ENCODE peak calls at places on chromosomes 7 and 10, in four cellular contexts. One of them, this sample, is unnamed. For H3K4me1, the result is how much of the 10 kb centered on the place peaks cover.

GRCh38 chr7:111196655-111197054 is 105.7 kb downstream of the LRRN3 start:
- DNase-seq in heart right ventricle: no peak
- DNase-seq in mesenchymal stem cell: no peak
- DNase-seq in breast epithelium: no peak
- DNase-seq in this sample: no peak

GRCh38 chr7:48141551-48141950 is 29.7 kb upstream of the ABCA13 start:
- DNase-seq in mesenchymal stem cell: no peak
- DNase-seq in heart right ventricle: no peak
- DNase-seq in breast epithelium: no peak
- DNase-seq in this sample: no peak

GRCh38 chr10:54681136-54681535 is 119.9 kb downstream of the PCDH15 start:
- DNase-seq in mesenchymal stem cell: no peak
- DNase-seq in heart right ventricle: no peak
- DNase-seq in breast epithelium: no peak
- DNase-seq in this sample: no peak

GRCh38 chr7:129784783-129785456 is 167.8 kb downstream of the UBE2H start:
- DNase-seq in breast epithelium: no peak
- DNase-seq in mesenchymal stem cell: no peak
- DNase-seq in heart right ventricle: no peak
- DNase-seq in this sample: no peak

GRCh38 chr10:4701016-4701415 is 125.0 kb upstream of the AKR1E2 start:
- DNase-seq in breast epithelium: no peak
- DNase-seq in heart right ventricle: no peak
- DNase-seq in mesenchymal stem cell: no peak
- DNase-seq in this sample: no peak

GRCh38 chr7:1676550-1677071 is 6.5 kb downstream of the ELFN1 start:
- DNase-seq in heart right ventricle: no peak
- DNase-seq in breast epithelium: no peak
- DNase-seq in mesenchymal stem cell: no peak
- DNase-seq in this sample: no peak

GRCh38 chr10:46524471-46525176 is 31.8 kb downstream of the GPRIN2 start:
- DNase-seq in breast epithelium: no peak
- DNase-seq in heart right ventricle: no peak
- DNase-seq in mesenchymal stem cell: peak
- DNase-seq in this sample: peak

GRCh38 chr7:94698275-94698674 is 42.3 kb upstream of the SGCE start:
- DNase-seq in heart right ventricle: no peak
- DNase-seq in mesenchymal stem cell: peak
- DNase-seq in breast epithelium: no peak
- DNase-seq in this sample: no peak

GRCh38 chr7:107446531-107446930 is 23.3 kb upstream of the GPR22 start:
- DNase-seq in heart right ventricle: no peak
- DNase-seq in breast epithelium: no peak
- DNase-seq in mesenchymal stem cell: peak
- DNase-seq in this sample: no peak

GRCh38 chr10:11869743-11870460 is 46.7 kb downstream of the PROSER2 start:
- DNase-seq in breast epithelium: no peak
- DNase-seq in heart right ventricle: no peak
- DNase-seq in mesenchymal stem cell: peak
- DNase-seq in this sample: no peak

GRCh38 chr10:11869211-11869610 is 46.1 kb downstream of the PROSER2 start:
- DNase-seq in mesenchymal stem cell: no peak
- DNase-seq in breast epithelium: no peak
- DNase-seq in heart right ventricle: no peak
- DNase-seq in this sample: no peak

GRCh38 chr10:11870900-11871407 is 47.8 kb downstream of the PROSER2 start:
- DNase-seq in heart right ventricle: no peak
- DNase-seq in mesenchymal stem cell: no peak
- DNase-seq in breast epithelium: no peak
- DNase-seq in this sample: no peak

GRCh38 chr10:11871470-11871869 is 48.3 kb downstream of the PROSER2 start:
- DNase-seq in mesenchymal stem cell: no peak
- DNase-seq in breast epithelium: no peak
- DNase-seq in heart right ventricle: no peak
- DNase-seq in this sample: no peak

DNA sequence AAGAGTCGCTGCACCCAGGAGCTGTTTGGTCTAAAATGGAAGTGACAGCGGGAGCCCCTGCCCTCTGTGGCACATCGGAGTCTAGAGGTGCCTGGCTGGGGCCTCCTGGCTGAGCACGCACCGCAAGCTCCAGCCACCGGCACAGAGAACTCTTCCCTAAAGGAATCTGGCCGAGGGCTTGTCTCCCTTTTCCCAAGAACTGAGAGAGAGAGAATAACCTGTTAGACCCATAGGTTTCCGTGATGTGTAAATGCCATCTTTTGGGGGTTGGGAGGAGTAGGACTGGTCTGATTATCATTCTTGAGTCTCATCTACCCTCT is 47.3 kb downstream of the PROSER2 start:
- DNase-seq in mesenchymal stem cell: no peak
- DNase-seq in heart right ventricle: no peak
- DNase-seq in breast epithelium: no peak
- DNase-seq in this sample: no peak
- H3K4me3 ChIP-seq in mesenchymal stem cell: no peak
- H3K4me3 ChIP-seq in heart right ventricle: no peak
- H3K4me3 ChIP-seq in breast epithelium: no peak
- H3K4me3 ChIP-seq in this sample: no peak

DNA sequence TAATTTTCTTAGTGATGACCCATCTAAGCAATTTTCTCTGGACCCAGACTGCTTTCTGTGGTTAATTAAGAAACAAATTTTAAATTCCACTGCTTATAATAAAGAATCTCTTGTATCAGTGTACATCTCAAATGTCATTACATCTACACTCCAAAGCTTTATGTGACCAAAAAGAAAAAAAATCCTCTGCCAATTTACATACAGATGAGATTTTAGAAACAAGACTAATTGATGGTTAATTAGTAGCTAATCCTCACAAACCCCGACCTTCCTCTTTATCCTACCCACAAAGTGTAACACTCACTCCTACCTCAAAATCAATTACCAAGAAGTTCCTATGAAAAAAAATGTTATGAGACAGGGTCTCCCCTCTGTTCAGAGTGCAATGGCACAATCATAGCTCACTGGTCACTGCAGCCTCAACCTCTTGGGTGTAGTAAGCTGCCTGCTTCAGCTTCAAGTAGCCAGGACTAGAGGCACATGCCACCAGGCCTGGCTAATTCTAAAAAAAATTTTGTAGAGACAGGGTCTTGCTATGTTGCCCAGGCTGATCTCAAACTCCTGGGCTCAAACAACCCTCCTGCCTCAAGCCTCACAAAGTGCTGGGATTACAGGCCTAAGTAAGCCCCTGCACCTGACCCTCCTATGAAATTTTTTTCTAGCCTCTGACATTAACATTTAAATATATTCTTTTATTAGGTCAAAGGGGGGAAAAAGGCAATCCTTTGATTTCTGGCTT is 14.8 kb downstream of the KIF5B start:
- DNase-seq in heart right ventricle: no peak
- DNase-seq in breast epithelium: no peak
- DNase-seq in mesenchymal stem cell: no peak
- DNase-seq in this sample: no peak
- H3K4me1 ChIP-seq in heart right ventricle: half or more
- H3K4me1 ChIP-seq in breast epithelium: under half
- H3K4me1 ChIP-seq in mesenchymal stem cell: under half
- H3K4me1 ChIP-seq in this sample: under half

GRCh38 chr10:12019343-12019971 is 23.2 kb downstream of the UPF2 start:
- DNase-seq in mesenchymal stem cell: peak
- DNase-seq in heart right ventricle: no peak
- DNase-seq in breast epithelium: no peak
- DNase-seq in this sample: no peak
- H3K4me3 ChIP-seq in mesenchymal stem cell: no peak
- H3K4me3 ChIP-seq in heart right ventricle: no peak
- H3K4me3 ChIP-seq in breast epithelium: no peak
- H3K4me3 ChIP-seq in this sample: no peak

GRCh38 chr10:132405463-132405991 is 8.5 kb downstream of the PWWP2B start:
- DNase-seq in mesenchymal stem cell: no peak
- DNase-seq in breast epithelium: no peak
- DNase-seq in heart right ventricle: no peak
- DNase-seq in this sample: no peak
- H3K4me1 ChIP-seq in mesenchymal stem cell: under half
- H3K4me1 ChIP-seq in breast epithelium: under half
- H3K4me1 ChIP-seq in heart right ventricle: under half
- H3K4me1 ChIP-seq in this sample: under half

GRCh38 chr10:30436688-30437038 is 2.7 kb downstream of the MAP3K8 start:
- DNase-seq in heart right ventricle: no peak
- DNase-seq in mesenchymal stem cell: no peak
- DNase-seq in breast epithelium: no peak
- DNase-seq in this sample: no peak
- H3K4me3 ChIP-seq in heart right ventricle: peak
- H3K4me3 ChIP-seq in mesenchymal stem cell: no peak
- H3K4me3 ChIP-seq in breast epithelium: peak
- H3K4me3 ChIP-seq in this sample: peak